ENCODE peak calls at places on chromosomes 6 and 20, in six cellular contexts. G, X, U, W, J and I are unnamed samples.

GRCh38 chr6:3031857-3032256 is 32.2 kb downstream of the NQO2 start:
- DNase-seq in J (no peak), G (no peak), W (no peak), U (peak), X (no peak), I (no peak)

GRCh38 chr20:18224968-18225568 is 63.3 kb upstream of the ZNF133 start:
- DNase-seq in U (no peak), G (peak), X (no peak), W (peak), J (peak), I (no peak)

GRCh38 chr20:61990484-61990883 is 75.2 kb downstream of the TAF4 start:
- DNase-seq in J (no peak), U (no peak), W (no peak), X (no peak), G (no peak), I (no peak)

GRCh38 chr20:46190796-46191540 is 72.9 kb downstream of the CD40 start:
- DNase-seq in G (no peak), U (no peak), W (no peak), X (no peak), J (no peak), I (no peak)

GRCh38 chr20:50848341-50848808 is 53.5 kb downstream of the BCAS4 start:
- DNase-seq in W (no peak), X (no peak), G (no peak), J (no peak), U (no peak), I (no peak)

GRCh38 chr20:38423541-38423940 is 11.6 kb downstream of the SNHG17 start:
- DNase-seq in U (no peak), G (no peak), J (no peak), X (no peak), W (no peak), I (no peak)

GRCh38 chr6:133432021-133432989 is 191.1 kb downstream of the EYA4 start:
- DNase-seq in X (peak), W (peak), J (no peak), G (peak), U (no peak), I (no peak)

GRCh38 chr20:17969884-17970409 is 1.1 kb downstream of the MGME1 start:
- DNase-seq in J (peak), G (peak), W (peak), U (peak), X (no peak), I (peak)

GRCh38 chr6:160259143-160259425 is 463 bp upstream of the SLC22A2 start:
- DNase-seq in J (no peak), W (no peak), X (no peak), U (no peak), G (no peak), I (no peak)

GRCh38 chr6:111759836-111760785 is 113.1 kb downstream of the FYN start:
- DNase-seq in U (no peak), W (no peak), G (peak), X (no peak), J (peak), I (no peak)

GRCh38 chr20:49724637-49725606 is 11.2 kb upstream of the B4GALT5 start:
- DNase-seq in G (no peak), J (peak), W (peak), X (no peak), U (no peak), I (no peak)

GRCh38 chr20:63898882-63899558 is 4.1 kb downstream of the DNAJC5 start:
- DNase-seq in X (no peak), W (no peak), U (no peak), G (no peak), J (no peak), I (no peak)

GRCh38 chr6:161429921-161430490 is 156.1 kb upstream of the AGPAT4 start:
- DNase-seq in U (no peak), J (no peak), X (no peak), G (no peak), W (no peak), I (no peak)

GRCh38 chr6:144460224-144461095 is 175.3 kb downstream of the UTRN start:
- DNase-seq in W (no peak), G (no peak), X (no peak), J (no peak), U (peak), I (peak)

GRCh38 chr20:54995021-54995420 is 519.6 kb downstream of the DOK5 start:
- DNase-seq in J (no peak), X (no peak), G (no peak), U (no peak), W (no peak), I (no peak)

GRCh38 chr6:149614352-149614751 is 34.2 kb downstream of the KATNA1 start:
- DNase-seq in W (no peak), U (no peak), J (peak), X (no peak), G (no peak), I (no peak)

GRCh38 chr6:20274115-20274514 is 61.8 kb upstream of the MBOAT1 start:
- DNase-seq in G (no peak), U (no peak), W (no peak), J (no peak), X (no peak), I (no peak)

GRCh38 chr20:55583036-55583435 is 422.3 kb downstream of the CBLN4 start:
- DNase-seq in X (no peak), G (no peak), U (no peak), W (no peak), J (no peak), I (no peak)

GRCh38 chr6:16832721-16833120 is 71.5 kb upstream of the ATXN1 start:
- DNase-seq in X (no peak), G (no peak), J (no peak), U (no peak), W (no peak), I (no peak)

GRCh38 chr20:13554706-13555105 is 84.0 kb downstream of the TASP1 start:
- DNase-seq in J (peak), G (no peak), U (no peak), X (no peak), W (no peak), I (no peak)

GRCh38 chr20:56229821-56230220 is 18.7 kb upstream of the MC3R start:
- DNase-seq in G (no peak), X (no peak), J (no peak), W (no peak), U (no peak), I (no peak)

GRCh38 chr20:61128701-61129655 is 123.1 kb upstream of the CDH4 start:
- DNase-seq in W (no peak), J (no peak), X (no peak), G (no peak), U (no peak), I (no peak)

GRCh38 chr20:13221673-13222318 is 722 bp downstream of the ISM1 start:
- DNase-seq in J (peak), W (peak), G (peak), X (peak), U (peak), I (peak)

GRCh38 chr6:48957781-48958180 is 505.3 kb downstream of the MMUT start:
- DNase-seq in G (no peak), X (no peak), J (peak), W (no peak), U (no peak), I (no peak)

GRCh38 chr6:168404560-168404959 is 36.4 kb upstream of the SMOC2 start:
- DNase-seq in W (no peak), J (no peak), X (no peak), U (no peak), G (no peak), I (no peak)

DNA sequence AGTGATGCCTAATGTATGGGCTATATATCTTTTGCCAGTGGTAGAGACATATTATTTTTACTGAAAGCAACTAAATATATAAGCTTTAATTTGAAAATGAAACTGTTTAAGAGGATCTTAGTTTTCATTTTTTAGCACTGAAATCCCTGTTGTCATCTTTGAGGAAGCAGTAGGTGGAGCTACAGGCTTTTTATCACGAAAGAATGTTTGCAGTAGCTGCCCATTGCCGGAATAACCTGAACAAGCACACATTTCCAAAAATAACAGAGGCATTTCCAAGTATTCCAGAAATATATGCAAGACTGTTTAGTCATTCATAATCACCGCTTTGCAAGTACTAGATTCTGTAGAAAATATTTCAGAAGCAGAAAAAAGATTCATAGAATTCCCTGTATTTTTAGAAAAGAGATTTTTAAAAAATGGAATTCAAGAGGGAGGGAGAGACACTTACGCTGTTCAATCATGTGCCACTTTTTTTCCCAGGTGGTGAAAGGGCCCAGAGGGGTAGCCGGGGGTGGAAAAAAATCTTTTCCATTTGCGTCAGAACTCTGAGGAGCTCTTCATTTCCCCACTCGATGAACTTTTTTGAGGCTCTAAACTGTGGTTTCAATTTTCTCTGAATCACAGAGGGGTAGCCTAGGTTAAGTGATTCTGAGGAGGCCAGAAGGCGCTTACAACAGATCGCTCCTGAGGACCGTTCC is 142.5 kb upstream of the FERMT1 start:
- DNase-seq in J (peak), G (peak), W (no peak), U (peak), X (no peak), I (peak)
- TF ChIP-seq CTCF in J (peak), G (peak), W (peak), U (peak), X (no peak), I (peak)

DNA sequence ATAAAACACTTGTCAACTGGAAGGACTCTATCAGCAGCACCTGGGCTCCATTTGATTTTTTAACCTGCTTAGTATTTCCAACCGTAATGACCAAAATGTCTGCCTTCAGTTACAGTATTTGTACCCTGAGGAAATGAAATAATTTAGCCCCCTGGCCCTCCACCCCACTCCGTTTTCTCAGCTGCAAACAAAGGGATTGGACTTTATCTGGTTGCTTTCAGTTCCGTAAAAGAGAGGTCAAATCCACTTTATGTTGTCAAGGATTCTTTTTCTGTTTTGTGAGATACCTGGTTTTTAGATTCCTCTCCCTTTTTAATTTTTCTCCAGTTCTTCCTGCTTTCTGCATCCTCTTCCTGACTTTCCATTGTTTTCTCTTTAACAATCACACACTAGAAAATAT is 64.4 kb upstream of the BMP2 start:
- DNase-seq in W (no peak), G (no peak), X (no peak), J (no peak), U (no peak), I (no peak)
- TF ChIP-seq CTCF in W (no peak), G (no peak), X (no peak), J (no peak), U (no peak), I (no peak)

GRCh38 chr20:5150226-5151076 is 23.6 kb downstream of the CDS2 start:
- DNase-seq in X (no peak), W (no peak), J (peak), G (no peak), U (no peak), I (no peak)

GRCh38 chr20:5148581-5148980 is 21.8 kb downstream of the CDS2 start:
- DNase-seq in J (no peak), U (no peak), W (no peak), X (no peak), G (no peak), I (no peak)

GRCh38 chr20:5153152-5153467 is 26.3 kb downstream of the CDS2 start:
- DNase-seq in X (no peak), W (no peak), G (no peak), J (no peak), U (no peak), I (no peak)

GRCh38 chr20:5147193-5147592 is 20.4 kb downstream of the CDS2 start:
- DNase-seq in X (no peak), J (no peak), G (no peak), W (no peak), U (no peak), I (no peak)

GRCh38 chr20:5149892-5150225 is 23.1 kb downstream of the CDS2 start:
- DNase-seq in J (no peak), W (no peak), X (no peak), U (no peak), G (no peak), I (no peak)
- TF ChIP-seq CTCF in J (no peak), W (no peak), X (no peak), U (no peak), G (no peak), I (no peak)

GRCh38 chr6:46437671-46438221 is 53.5 kb downstream of the RCAN2 start:
- DNase-seq in W (no peak), U (no peak), G (no peak), J (peak), X (no peak), I (no peak)

GRCh38 chr6:46443623-46444022 is 47.6 kb downstream of the RCAN2 start:
- DNase-seq in W (no peak), X (no peak), J (no peak), U (no peak), G (no peak), I (no peak)

GRCh38 chr6:46440133-46440532 is 51.1 kb downstream of the RCAN2 start:
- DNase-seq in G (no peak), W (no peak), J (peak), U (no peak), X (no peak), I (no peak)

DNA sequence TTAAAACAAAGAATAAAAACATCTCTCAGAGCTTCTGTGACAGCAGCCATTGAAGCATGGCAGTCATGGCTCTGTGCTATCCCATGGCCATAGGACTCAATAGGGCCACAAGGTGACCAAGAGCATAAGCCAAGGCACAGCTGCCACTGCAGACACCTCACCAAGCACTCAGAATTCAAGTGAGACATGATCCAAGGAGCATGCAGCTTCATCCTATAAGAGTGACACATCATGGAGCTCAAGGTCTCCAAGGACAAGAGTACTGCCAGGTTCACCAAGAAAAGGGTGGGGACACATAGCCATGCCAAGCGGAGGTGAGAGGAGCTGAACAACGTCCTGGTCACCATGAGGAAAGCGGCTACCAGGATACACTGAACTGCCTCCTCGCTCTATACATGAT is 53.0 kb downstream of the RCAN2 start:
- DNase-seq in X (no peak), W (no peak), G (no peak), U (no peak), J (no peak), I (no peak)
- TF ChIP-seq CTCF in X (no peak), W (no peak), G (no peak), U (no peak), J (no peak), I (no peak)